ENCODE peak calls at places on chromosomes 1 and 21, in four cellular contexts. Z is K562, W is HepG2, K is GM12878. V is an unnamed sample.

GRCh38 chr1:232890340-232890953 is 60.0 kb upstream of the NTPCR start:
- DNase-seq in Z (no peak), W (no peak), K (no peak), V (no peak)

GRCh38 chr1:202479630-202480029 is 131.1 kb downstream of the PPP1R12B start:
- DNase-seq in Z (no peak), W (no peak), K (no peak), V (no peak)

GRCh38 chr1:238690415-238690814 is 696.0 kb upstream of the CHRM3 start:
- DNase-seq in Z (no peak), W (no peak), K (no peak), V (no peak)

GRCh38 chr1:26814893-26815292 is 11.6 kb upstream of the ZDHHC18 start:
- DNase-seq in Z (no peak), W (no peak), K (no peak), V (no peak)

GRCh38 chr1:29698626-29699025 is 462.3 kb downstream of the PTPRU start:
- DNase-seq in Z (no peak), W (no peak), K (no peak), V (no peak)

GRCh38 chr1:119147626-119148180 is 7.2 kb upstream of the WARS2 start:
- DNase-seq in Z (no peak), W (no peak), K (no peak), V (no peak)

GRCh38 chr1:110155878-110156522 is 5.7 kb downstream of the SLC6A17 start:
- DNase-seq in Z (peak), W (peak), K (no peak), V (peak)

GRCh38 chr21:25103500-25104207 is 503.6 kb downstream of the MRPL39 start:
- DNase-seq in Z (no peak), W (no peak), K (no peak), V (no peak)

GRCh38 chr1:98260839-98261238 is 340.0 kb upstream of the DPYD start:
- DNase-seq in Z (no peak), W (peak), K (no peak), V (no peak)

GRCh38 chr1:1418464-1419362 is 2.4 kb downstream of the ANKRD65 start:
- DNase-seq in Z (no peak), W (no peak), K (no peak), V (no peak)

GRCh38 chr1:108075055-108075454 is 110.1 kb upstream of the VAV3 start:
- DNase-seq in Z (no peak), W (no peak), K (peak), V (no peak)

GRCh38 chr1:72278461-72278860 is 3.9 kb downstream of the NEGR1 start:
- DNase-seq in Z (no peak), W (no peak), K (no peak), V (no peak)

GRCh38 chr1:220776725-220777326 is 9.9 kb upstream of the MTARC1 start:
- DNase-seq in Z (peak), W (peak), K (no peak), V (peak)

GRCh38 chr1:55974714-55975441 is 604.5 kb downstream of the PLPP3 start:
- DNase-seq in Z (no peak), W (no peak), K (no peak), V (no peak)

GRCh38 chr1:102858695-102859094 is 249.6 kb downstream of the COL11A1 start:
- DNase-seq in Z (no peak), W (no peak), K (no peak), V (no peak)

GRCh38 chr1:219492676-219493075 is 120.2 kb downstream of the ZC3H11B start:
- DNase-seq in Z (no peak), W (no peak), K (no peak), V (no peak)

GRCh38 chr1:38235705-38236104 is 189.1 kb upstream of the POU3F1 start:
- DNase-seq in Z (no peak), W (no peak), K (no peak), V (no peak)

GRCh38 chr1:47870946-47871750 is 126.0 kb downstream of the TRABD2B start:
- DNase-seq in Z (no peak), W (no peak), K (no peak), V (no peak)

GRCh38 chr1:175376194-175376593 is 183.6 kb upstream of the KIAA0040 start:
- DNase-seq in Z (peak), W (peak), K (no peak), V (peak)

GRCh38 chr21:41678944-41679343 is 87.9 kb downstream of the RIPK4 start:
- DNase-seq in Z (peak), W (peak), K (no peak), V (peak)

GRCh38 chr1:174079796-174080195 is 57.6 kb upstream of the RC3H1 start:
- DNase-seq in Z (no peak), W (no peak), K (no peak), V (no peak)

GRCh38 chr1:181064030-181064594 is 24.4 kb upstream of the IER5 start:
- DNase-seq in Z (no peak), W (no peak), K (no peak), V (no peak)
- TF ChIP-seq FOXM1 in Z (no peak), W (no peak), K (no peak), V (no peak)

GRCh38 chr1:36328088-36328480 is 4.6 kb upstream of the EVA1B start:
- DNase-seq in Z (no peak), W (no peak), K (no peak), V (no peak)

GRCh38 chr1:36326499-36326898 is 3.1 kb upstream of the EVA1B start:
- DNase-seq in Z (no peak), W (no peak), K (no peak), V (no peak)

GRCh38 chr1:36327421-36328087 is 4.1 kb upstream of the EVA1B start:
- DNase-seq in Z (no peak), W (no peak), K (no peak), V (no peak)

GRCh38 chr1:36329817-36330216 is 6.4 kb upstream of the EVA1B start:
- DNase-seq in Z (no peak), W (no peak), K (no peak), V (no peak)

GRCh38 chr1:36328713-36329112 is 5.3 kb upstream of the EVA1B start:
- DNase-seq in Z (peak), W (no peak), K (no peak), V (no peak)
- TF ChIP-seq SP1 in Z (no peak), W (no peak), K (no peak), V (no peak)

GRCh38 chr1:200279810-200280411 is 129.9 kb downstream of the ZNF281 start:
- DNase-seq in Z (peak), W (peak), K (no peak), V (peak)
- TF ChIP-seq FOXM1 in Z (no peak), W (no peak), K (no peak), V (no peak)

DNA sequence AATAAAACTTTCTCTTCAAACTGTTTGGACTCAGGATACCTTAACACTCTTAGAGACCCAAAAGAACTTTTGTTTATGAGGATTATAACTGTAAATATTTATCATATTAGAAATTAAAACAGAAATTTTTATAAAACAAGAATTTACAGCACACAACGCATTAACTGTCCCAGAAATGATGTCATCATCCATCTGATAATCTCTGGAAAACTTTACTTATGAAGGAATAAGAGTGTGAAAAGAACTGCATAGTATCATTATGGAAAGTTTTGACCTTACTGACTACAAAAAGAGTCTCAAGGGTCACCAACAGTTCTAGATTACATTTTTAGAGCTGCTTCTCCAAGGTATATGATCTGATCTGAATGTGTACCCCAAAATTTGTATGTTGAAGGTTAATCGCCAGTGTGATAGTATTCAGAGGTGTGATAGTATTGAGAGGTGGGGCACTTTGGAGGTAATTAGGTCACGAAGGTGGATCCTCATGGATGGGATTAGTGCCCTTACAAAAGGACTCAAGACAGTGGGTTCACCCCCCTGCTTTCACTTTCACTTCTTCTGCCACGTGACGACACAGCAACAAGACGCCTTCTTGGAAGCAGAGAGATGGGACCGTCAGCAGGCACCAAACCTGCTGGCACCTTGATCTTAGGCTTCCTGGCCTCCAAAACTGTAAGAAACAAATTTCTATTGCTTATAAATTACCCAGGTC is 95.7 kb upstream of the NR5A2 start:
- DNase-seq in Z (peak), W (peak), K (no peak), V (no peak)
- TF ChIP-seq SP1 in Z (no peak), W (no peak), K (no peak), V (no peak)

GRCh38 chr1:114195819-114196218 is 42.1 kb upstream of the SYT6 start:
- DNase-seq in Z (no peak), W (no peak), K (no peak), V (no peak)
- TF ChIP-seq FOXM1 in Z (no peak), W (no peak), K (no peak), V (no peak)

DNA sequence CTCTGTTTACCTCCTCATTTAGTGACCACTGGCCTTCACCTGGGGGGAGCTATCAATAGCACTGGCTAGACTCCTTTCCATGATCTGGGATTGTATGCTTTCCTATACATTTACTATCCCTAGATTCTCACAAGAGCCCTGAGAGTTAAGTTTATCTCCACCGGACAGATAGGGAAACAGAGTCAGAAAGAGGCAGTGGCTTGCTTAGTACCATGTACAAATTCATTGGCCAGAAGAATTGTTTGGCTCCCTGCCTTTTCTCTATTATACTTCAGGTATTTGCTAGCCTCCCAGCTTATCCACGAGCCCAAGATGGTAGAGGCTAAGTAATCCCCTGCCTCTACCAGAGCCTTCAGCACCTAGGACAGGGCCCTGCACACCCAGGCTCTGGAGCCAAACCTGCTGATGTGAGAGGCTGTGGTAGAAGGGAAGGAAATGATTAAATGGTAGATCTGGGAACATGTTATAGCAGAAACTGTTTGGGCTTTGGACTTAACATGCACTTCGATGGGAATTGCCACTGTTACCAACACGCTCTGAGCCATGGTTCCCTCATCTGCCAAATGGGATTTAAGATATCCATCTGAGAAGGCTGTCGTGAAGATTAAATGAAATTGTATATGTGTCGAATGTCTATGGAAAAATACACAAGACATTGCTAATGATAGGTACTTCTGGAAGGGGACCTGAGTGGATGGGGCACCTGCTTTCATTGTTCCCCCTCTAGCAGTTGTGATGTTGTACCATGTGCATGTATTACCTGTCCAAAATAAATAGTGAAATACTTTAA is 3.1 kb upstream of the BLACAT1 start:
- DNase-seq in Z (peak), W (peak), K (no peak), V (peak)
- TF ChIP-seq SP1 in Z (no peak), W (no peak), K (no peak), V (no peak)

V was measured in HEK293T.